ENCODE peak calls at places on chromosomes 13 and 19, in seven cellular contexts. One of them, this sample, is unnamed.

GRCh38 chr19:47494729-47495128 is 10.7 kb upstream of the KPTN start:
- DNase-seq in NCI-H1417: no peak
- DNase-seq in left ventricle myocardium superior: no peak
- DNase-seq in NAMALWA: no peak
- DNase-seq in kidney tubule cell: no peak
- DNase-seq in ELR: no peak
- DNase-seq in stimulated activated CD8-positive, alpha-beta memory T cell treated with anti-CD3 and anti-CD28 coated beads, Interleukin-15, amount 100 ng/mL, for 4 hours: no peak
- DNase-seq in this sample: no peak

GRCh38 chr19:50563597-50563996 is 4.6 kb downstream of the LRRC4B start:
- DNase-seq in kidney tubule cell: no peak
- DNase-seq in NCI-H1417: no peak
- DNase-seq in left ventricle myocardium superior: no peak
- DNase-seq in NAMALWA: no peak
- DNase-seq in stimulated activated CD8-positive, alpha-beta memory T cell treated with anti-CD3 and anti-CD28 coated beads, Interleukin-15, amount 100 ng/mL, for 4 hours: no peak
- DNase-seq in ELR: no peak
- DNase-seq in this sample: no peak

GRCh38 chr19:10991076-10991475 is 30.2 kb downstream of the SMARCA4 start:
- DNase-seq in NAMALWA: no peak
- DNase-seq in ELR: no peak
- DNase-seq in left ventricle myocardium superior: no peak
- DNase-seq in stimulated activated CD8-positive, alpha-beta memory T cell treated with anti-CD3 and anti-CD28 coated beads, Interleukin-15, amount 100 ng/mL, for 4 hours: no peak
- DNase-seq in NCI-H1417: no peak
- DNase-seq in kidney tubule cell: no peak
- DNase-seq in this sample: no peak

GRCh38 chr13:91482427-91482826 is 84.0 kb downstream of the GPC5 start:
- DNase-seq in left ventricle myocardium superior: no peak
- DNase-seq in ELR: no peak
- DNase-seq in kidney tubule cell: peak
- DNase-seq in stimulated activated CD8-positive, alpha-beta memory T cell treated with anti-CD3 and anti-CD28 coated beads, Interleukin-15, amount 100 ng/mL, for 4 hours: no peak
- DNase-seq in NAMALWA: no peak
- DNase-seq in NCI-H1417: no peak
- DNase-seq in this sample: no peak

GRCh38 chr19:30085394-30085793 is 143.4 kb downstream of the URI1 start:
- DNase-seq in kidney tubule cell: peak
- DNase-seq in NCI-H1417: no peak
- DNase-seq in left ventricle myocardium superior: peak
- DNase-seq in ELR: no peak
- DNase-seq in NAMALWA: no peak
- DNase-seq in stimulated activated CD8-positive, alpha-beta memory T cell treated with anti-CD3 and anti-CD28 coated beads, Interleukin-15, amount 100 ng/mL, for 4 hours: no peak
- DNase-seq in this sample: no peak

GRCh38 chr19:43638214-43638990 is 1.2 kb downstream of the CADM4 start:
- DNase-seq in NAMALWA: no peak
- DNase-seq in stimulated activated CD8-positive, alpha-beta memory T cell treated with anti-CD3 and anti-CD28 coated beads, Interleukin-15, amount 100 ng/mL, for 4 hours: no peak
- DNase-seq in ELR: no peak
- DNase-seq in NCI-H1417: no peak
- DNase-seq in kidney tubule cell: no peak
- DNase-seq in left ventricle myocardium superior: no peak
- DNase-seq in this sample: no peak

GRCh38 chr13:97856001-97856675 is 97.3 kb upstream of the IPO5 start:
- DNase-seq in NAMALWA: no peak
- DNase-seq in ELR: no peak
- DNase-seq in NCI-H1417: no peak
- DNase-seq in stimulated activated CD8-positive, alpha-beta memory T cell treated with anti-CD3 and anti-CD28 coated beads, Interleukin-15, amount 100 ng/mL, for 4 hours: no peak
- DNase-seq in left ventricle myocardium superior: peak
- DNase-seq in kidney tubule cell: no peak
- DNase-seq in this sample: no peak

GRCh38 chr13:98351636-98352035 is 174.6 kb upstream of the RNF113B start:
- DNase-seq in NAMALWA: no peak
- DNase-seq in left ventricle myocardium superior: no peak
- DNase-seq in stimulated activated CD8-positive, alpha-beta memory T cell treated with anti-CD3 and anti-CD28 coated beads, Interleukin-15, amount 100 ng/mL, for 4 hours: no peak
- DNase-seq in ELR: no peak
- DNase-seq in NCI-H1417: no peak
- DNase-seq in kidney tubule cell: no peak
- DNase-seq in this sample: no peak

GRCh38 chr19:28940751-28941500 is 272.0 kb downstream of the UQCRFS1 start:
- DNase-seq in NAMALWA: no peak
- DNase-seq in ELR: peak
- DNase-seq in kidney tubule cell: peak
- DNase-seq in NCI-H1417: no peak
- DNase-seq in stimulated activated CD8-positive, alpha-beta memory T cell treated with anti-CD3 and anti-CD28 coated beads, Interleukin-15, amount 100 ng/mL, for 4 hours: no peak
- DNase-seq in left ventricle myocardium superior: no peak
- DNase-seq in this sample: no peak